ENCODE peak calls at places on chromosomes 11 and 22, in eight cellular contexts. W is iPS DF 19.7; L is PC-3; B is fibroblast of the conjunctiva; F is activated naive CD8-positive, alpha-beta T cell treated with anti-CD3 and anti-CD28 coated beads, Interleukin-2, amount 50 U/mL, for 24 hours; M is glutamatergic neuron; O is HL-60; T is HEK293T. V is an unnamed sample.

GRCh38 chr11:17371614-17372013 is 16.8 kb downstream of the KCNJ11 start:
- DNase-seq in W (no peak), L (no peak), B (no peak), F (no peak), M (no peak), O (no peak), T (peak; percentile 27), V (no peak)

GRCh38 chr11:72683782-72684200 is 9.6 kb upstream of the PDE2A start:
- DNase-seq in W (no peak), L (peak; percentile 74), B (no peak), F (peak; percentile 80), M (peak; percentile 92), O (no peak), T (peak; percentile 82), V (no peak)

GRCh38 chr22:22709719-22710445 is 65.5 kb downstream of the GGTLC2 start:
- DNase-seq in W (no peak), L (peak; percentile 18), B (no peak), F (peak; percentile 16), M (no peak), O (no peak), T (peak; percentile 61), V (no peak)

GRCh38 chr11:95076416-95076815 is 9.7 kb downstream of the SRSF8 start:
- DNase-seq in W (no peak), L (peak; percentile 66), B (peak; percentile 93), F (no peak), M (no peak), O (no peak), T (no peak), V (no peak)

GRCh38 chr11:127843483-127844396 is 743.6 kb downstream of the ETS1 start:
- DNase-seq in W (peak; percentile 35), L (peak; percentile 82), B (peak; percentile 21), F (peak; percentile 76), M (peak; percentile 91), O (peak; percentile 13), T (peak; percentile 61), V (peak; percentile 28)

GRCh38 chr11:106449756-106450155 is 372.3 kb downstream of the AASDHPPT start:
- DNase-seq in W (no peak), L (peak; percentile 22), B (no peak), F (no peak), M (no peak), O (no peak), T (no peak), V (no peak)

GRCh38 chr11:64395545-64396078 is 36.6 kb downstream of the RPS6KA4 start:
- DNase-seq in W (no peak), L (no peak), B (no peak), F (no peak), M (no peak), O (no peak), T (no peak), V (no peak)

GRCh38 chr11:68931911-68932310 is 28.2 kb downstream of the IGHMBP2 start:
- DNase-seq in W (no peak), L (no peak), B (no peak), F (no peak), M (no peak), O (no peak), T (no peak), V (no peak)

GRCh38 chr11:84227970-84228369 is 941.8 kb upstream of the CCDC90B start:
- DNase-seq in W (no peak), L (no peak), B (no peak), F (no peak), M (no peak), O (no peak), T (no peak), V (no peak)

GRCh38 chr22:27331526-27332281 is 469.9 kb downstream of the MN1 start:
- DNase-seq in W (no peak), L (peak; percentile 4), B (peak; percentile 13), F (no peak), M (peak; percentile 41), O (no peak), T (peak; percentile 44), V (no peak)

GRCh38 chr22:19636696-19637355 is 77.5 kb upstream of the SEPTIN5 start:
- DNase-seq in W (no peak), L (no peak), B (no peak), F (no peak), M (no peak), O (no peak), T (no peak), V (no peak)

V was measured in GF-D8.